ENCODE peak calls at places on chromosome 3, in nine cellular contexts. P is WTC11; W is uterus; B is endothelial cell; S is neural crest cell; R is SHP77; L is fibroblast of the conjunctiva; A is activated CD8-positive, alpha-beta memory T cell treated with anti-CD3 and anti-CD28 coated beads, Interleukin-2, amount 10 ng/mL, durations not matched to agents 7 days and 5 days; I is NCI-H1092 treated with DMSO at 0.1 percent for 48 hours. X is an unnamed sample.

GRCh38 chr3:64647825-64648224 is 40.0 kb downstream of the ADAMTS9 start:
- DNase-seq in L (no peak), P (no peak), B (no peak), I (no peak), A (no peak), W (no peak), S (peak), R (peak), X (no peak)

GRCh38 chr3:168495251-168495650 is 399.5 kb upstream of the GOLIM4 start:
- DNase-seq in A (no peak), R (no peak), L (no peak), W (no peak), S (no peak), I (no peak), P (no peak), B (no peak), X (peak)

GRCh38 chr3:46552538-46552937 is 13.6 kb downstream of the LRRC2 start:
- DNase-seq in S (no peak), A (peak), R (no peak), P (no peak), I (no peak), L (no peak), W (no peak), B (no peak), X (no peak)

GRCh38 chr3:186220365-186220764 is 111.5 kb upstream of the ETV5 start:
- DNase-seq in S (no peak), A (no peak), I (no peak), W (no peak), R (no peak), P (no peak), B (no peak), L (no peak), X (peak)

GRCh38 chr3:175386630-175387029 is 527.5 kb downstream of the NAALADL2 start:
- DNase-seq in P (no peak), B (no peak), W (no peak), A (no peak), L (no peak), S (no peak), I (no peak), R (no peak), X (peak)

GRCh38 chr3:145333931-145334330 is 827.1 kb downstream of the PLOD2 start:
- DNase-seq in W (no peak), A (no peak), B (no peak), I (no peak), S (no peak), R (no peak), L (no peak), P (no peak), X (no peak)

GRCh38 chr3:123388811-123389210 is 60.1 kb downstream of the ADCY5 start:
- DNase-seq in I (no peak), B (no peak), A (no peak), L (no peak), R (no peak), S (no peak), W (no peak), P (no peak), X (no peak)

GRCh38 chr3:45817788-45818523 is 21.6 kb upstream of the SLC6A20 start:
- DNase-seq in W (peak), I (peak), L (peak), P (no peak), S (no peak), A (no peak), R (peak), B (no peak), X (peak)

GRCh38 chr3:8869613-8870012 is 93.7 kb downstream of the RAD18 start:
- DNase-seq in B (no peak), A (no peak), W (no peak), S (no peak), L (peak), R (no peak), P (no peak), I (no peak), X (peak)

GRCh38 chr3:101091489-101091888 is 98.3 kb upstream of the ABI3BP start:
- DNase-seq in W (no peak), B (no peak), I (no peak), L (no peak), R (no peak), S (no peak), P (no peak), A (no peak), X (peak)

GRCh38 chr3:131795382-131796085 is 239.3 kb downstream of the CPNE4 start:
- DNase-seq in L (no peak), W (no peak), A (no peak), R (no peak), B (no peak), P (no peak), I (no peak), S (no peak), X (no peak)

GRCh38 chr3:99708207-99708745 is 69.9 kb downstream of the COL8A1 start:
- DNase-seq in R (no peak), P (no peak), W (no peak), A (no peak), L (no peak), I (no peak), B (no peak), S (no peak), X (no peak)

GRCh38 chr3:106302451-106303221 is 433.8 kb upstream of the CBLB start:
- DNase-seq in L (no peak), I (no peak), S (no peak), W (no peak), A (peak), B (no peak), R (no peak), P (no peak), X (no peak)

GRCh38 chr3:96331341-96331740 is 483.1 kb upstream of the EPHA6 start:
- DNase-seq in W (no peak), A (no peak), R (no peak), I (peak), S (no peak), P (no peak), L (no peak), B (no peak), X (peak)

GRCh38 chr3:99980606-99981005 is 133.7 kb downstream of the FILIP1L start:
- DNase-seq in I (no peak), W (no peak), S (no peak), L (no peak), P (no peak), A (no peak), R (no peak), B (no peak), X (no peak)

GRCh38 chr3:106255870-106256248 is 387.0 kb upstream of the CBLB start:
- DNase-seq in I (no peak), S (no peak), W (no peak), L (no peak), B (no peak), R (no peak), P (no peak), A (no peak), X (no peak)

GRCh38 chr3:194572131-194572789 is 61.0 kb downstream of the TMEM44 start:
- DNase-seq in B (no peak), A (no peak), L (peak), W (peak), P (no peak), R (no peak), S (no peak), I (no peak), X (peak)

GRCh38 chr3:195113536-195113935 is 157.4 kb downstream of the XXYLT1 start:
- DNase-seq in I (no peak), L (no peak), P (no peak), S (no peak), W (no peak), R (no peak), A (no peak), B (no peak), X (no peak)

GRCh38 chr3:190048831-190049541 is 71.7 kb downstream of the P3H2 start:
- DNase-seq in P (no peak), S (no peak), I (no peak), R (no peak), L (peak), W (peak), B (no peak), A (no peak), X (no peak)

GRCh38 chr3:170149016-170149415 is 32.5 kb downstream of the PHC3 start:
- DNase-seq in A (no peak), L (no peak), S (no peak), R (no peak), B (no peak), I (no peak), P (no peak), W (no peak), X (no peak)

X was measured in RKO.